ENCODE peak calls at places on chromosomes 4 and X, in seven cellular contexts. One of them, this sample, is unnamed.

GRCh38 chr4:67779631-67780030 is 25.4 kb upstream of the GNRHR start:
- DNase-seq in choroid plexus epithelial cell: no peak
- DNase-seq in WTC11: no peak
- DNase-seq in cardiac muscle cell: no peak
- DNase-seq in right lobe of liver: no peak
- DNase-seq in fibroblast of villous mesenchyme: no peak
- DNase-seq in GM06990: no peak
- DNase-seq in this sample: no peak

GRCh38 chrX:154327026-154327820 is 31.6 kb downstream of the TKTL1 start:
- DNase-seq in choroid plexus epithelial cell: no peak
- DNase-seq in WTC11: no peak
- DNase-seq in cardiac muscle cell: no peak
- DNase-seq in right lobe of liver: no peak
- DNase-seq in fibroblast of villous mesenchyme: no peak
- DNase-seq in GM06990: no peak
- DNase-seq in this sample: no peak

GRCh38 chr4:7807351-7807921 is 132.2 kb downstream of the AFAP1 start:
- DNase-seq in choroid plexus epithelial cell: no peak
- DNase-seq in WTC11: no peak
- DNase-seq in cardiac muscle cell: peak
- DNase-seq in right lobe of liver: no peak
- DNase-seq in fibroblast of villous mesenchyme: peak
- DNase-seq in GM06990: no peak
- DNase-seq in this sample: no peak

GRCh38 chrX:19699151-19699550 is 183.8 kb upstream of the MAP3K15 start:
- DNase-seq in choroid plexus epithelial cell: no peak
- DNase-seq in WTC11: no peak
- DNase-seq in cardiac muscle cell: no peak
- DNase-seq in right lobe of liver: no peak
- DNase-seq in fibroblast of villous mesenchyme: no peak
- DNase-seq in GM06990: no peak
- DNase-seq in this sample: no peak

GRCh38 chrX:1144293-1144692 is 68.2 kb downstream of the CRLF2 start:
- DNase-seq in choroid plexus epithelial cell: no peak
- DNase-seq in WTC11: no peak
- DNase-seq in cardiac muscle cell: no peak
- DNase-seq in right lobe of liver: no peak
- DNase-seq in fibroblast of villous mesenchyme: no peak
- DNase-seq in GM06990: no peak
- DNase-seq in this sample: no peak

GRCh38 chrX:53279296-53280237 is 1.8 kb downstream of the IQSEC2 start:
- DNase-seq in choroid plexus epithelial cell: no peak
- DNase-seq in WTC11: no peak
- DNase-seq in cardiac muscle cell: no peak
- DNase-seq in right lobe of liver: no peak
- DNase-seq in fibroblast of villous mesenchyme: no peak
- DNase-seq in GM06990: no peak
- DNase-seq in this sample: no peak

GRCh38 chr4:2413821-2414610 is 4.4 kb downstream of the ZFYVE28 start:
- DNase-seq in choroid plexus epithelial cell: no peak
- DNase-seq in WTC11: peak
- DNase-seq in cardiac muscle cell: peak
- DNase-seq in right lobe of liver: no peak
- DNase-seq in fibroblast of villous mesenchyme: no peak
- DNase-seq in GM06990: no peak
- DNase-seq in this sample: no peak

GRCh38 chr4:132506568-132506967 is 642.5 kb upstream of the PCDH10 start:
- DNase-seq in choroid plexus epithelial cell: no peak
- DNase-seq in WTC11: no peak
- DNase-seq in cardiac muscle cell: no peak
- DNase-seq in right lobe of liver: no peak
- DNase-seq in fibroblast of villous mesenchyme: no peak
- DNase-seq in GM06990: no peak
- DNase-seq in this sample: no peak

GRCh38 chrX:134580947-134581346 is 77.3 kb downstream of the PLAC1 start:
- DNase-seq in choroid plexus epithelial cell: no peak
- DNase-seq in WTC11: no peak
- DNase-seq in cardiac muscle cell: peak
- DNase-seq in right lobe of liver: no peak
- DNase-seq in fibroblast of villous mesenchyme: peak
- DNase-seq in GM06990: no peak
- DNase-seq in this sample: no peak

GRCh38 chr4:102901804-102902203 is 33.0 kb downstream of the CISD2 start:
- DNase-seq in choroid plexus epithelial cell: no peak
- DNase-seq in WTC11: no peak
- DNase-seq in cardiac muscle cell: no peak
- DNase-seq in right lobe of liver: no peak
- DNase-seq in fibroblast of villous mesenchyme: no peak
- DNase-seq in GM06990: no peak
- DNase-seq in this sample: no peak

GRCh38 chrX:149495573-149496071 is 9.5 kb downstream of the IDS start:
- DNase-seq in choroid plexus epithelial cell: peak
- DNase-seq in WTC11: no peak
- DNase-seq in cardiac muscle cell: peak
- DNase-seq in right lobe of liver: no peak
- DNase-seq in fibroblast of villous mesenchyme: peak
- DNase-seq in GM06990: no peak
- DNase-seq in this sample: no peak

GRCh38 chrX:41603591-41603990 is 85.2 kb upstream of the GPR34 start:
- DNase-seq in choroid plexus epithelial cell: no peak
- DNase-seq in WTC11: no peak
- DNase-seq in cardiac muscle cell: no peak
- DNase-seq in right lobe of liver: no peak
- DNase-seq in fibroblast of villous mesenchyme: no peak
- DNase-seq in GM06990: no peak
- DNase-seq in this sample: no peak

GRCh38 chr4:156983366-156983765 is 11.8 kb upstream of the PDGFC start:
- DNase-seq in choroid plexus epithelial cell: peak
- DNase-seq in WTC11: no peak
- DNase-seq in cardiac muscle cell: peak
- DNase-seq in right lobe of liver: no peak
- DNase-seq in fibroblast of villous mesenchyme: no peak
- DNase-seq in GM06990: no peak
- DNase-seq in this sample: no peak

GRCh38 chr4:25098964-25099843 is 61.0 kb downstream of the SEPSECS start:
- DNase-seq in choroid plexus epithelial cell: peak
- DNase-seq in WTC11: no peak
- DNase-seq in cardiac muscle cell: peak
- DNase-seq in right lobe of liver: peak
- DNase-seq in fibroblast of villous mesenchyme: peak
- DNase-seq in GM06990: no peak
- DNase-seq in this sample: no peak

GRCh38 chrX:119374736-119375135 is 24.4 kb upstream of the SLC25A43 start:
- DNase-seq in choroid plexus epithelial cell: peak
- DNase-seq in WTC11: no peak
- DNase-seq in cardiac muscle cell: no peak
- DNase-seq in right lobe of liver: no peak
- DNase-seq in fibroblast of villous mesenchyme: no peak
- DNase-seq in GM06990: no peak
- DNase-seq in this sample: no peak

GRCh38 chr4:113145519-113146291 is 96.3 kb downstream of the ANK2 start:
- DNase-seq in choroid plexus epithelial cell: no peak
- DNase-seq in WTC11: peak
- DNase-seq in cardiac muscle cell: no peak
- DNase-seq in right lobe of liver: no peak
- DNase-seq in fibroblast of villous mesenchyme: no peak
- DNase-seq in GM06990: peak
- DNase-seq in this sample: peak

DNA sequence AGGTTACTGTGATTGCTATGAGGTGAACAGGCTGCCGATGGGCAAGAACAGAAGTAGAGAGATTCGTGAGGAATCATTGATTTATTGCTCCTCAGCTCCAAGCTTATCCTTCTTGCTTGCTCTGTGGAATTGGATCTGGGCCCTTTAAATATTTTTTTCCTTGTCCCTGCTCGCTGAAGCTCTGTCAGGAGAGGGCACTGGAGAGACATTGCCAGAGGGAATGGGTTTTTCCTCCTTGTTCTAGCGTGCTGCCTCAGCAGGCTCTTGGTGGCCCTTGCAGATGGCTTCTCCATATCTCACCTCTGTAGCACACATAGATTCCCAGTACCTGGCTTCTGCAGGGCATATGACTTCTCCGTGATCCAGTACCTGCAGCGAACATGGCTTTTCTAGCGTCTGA is 67.4 kb downstream of the CNGA2 start:
- DNase-seq in choroid plexus epithelial cell: no peak
- DNase-seq in WTC11: no peak
- DNase-seq in cardiac muscle cell: no peak
- DNase-seq in right lobe of liver: no peak
- DNase-seq in fibroblast of villous mesenchyme: no peak
- DNase-seq in GM06990: no peak
- DNase-seq in this sample: no peak
- TF ChIP-seq CTCF in choroid plexus epithelial cell: peak
- TF ChIP-seq CTCF in WTC11: no peak
- TF ChIP-seq CTCF in cardiac muscle cell: peak
- TF ChIP-seq CTCF in right lobe of liver: peak
- TF ChIP-seq CTCF in fibroblast of villous mesenchyme: peak
- TF ChIP-seq CTCF in GM06990: no peak
- TF ChIP-seq CTCF in this sample: no peak

GRCh38 chr4:4595252-4595651 is 53.4 kb upstream of the STX18 start:
- DNase-seq in choroid plexus epithelial cell: no peak
- DNase-seq in WTC11: no peak
- DNase-seq in cardiac muscle cell: no peak
- DNase-seq in right lobe of liver: no peak
- DNase-seq in fibroblast of villous mesenchyme: no peak
- DNase-seq in GM06990: no peak
- DNase-seq in this sample: no peak
- TF ChIP-seq CTCF in choroid plexus epithelial cell: peak
- TF ChIP-seq CTCF in WTC11: no peak
- TF ChIP-seq CTCF in cardiac muscle cell: peak
- TF ChIP-seq CTCF in right lobe of liver: no peak
- TF ChIP-seq CTCF in fibroblast of villous mesenchyme: no peak
- TF ChIP-seq CTCF in GM06990: peak
- TF ChIP-seq CTCF in this sample: no peak

GRCh38 chr4:47442980-47443379 is 20.5 kb downstream of the COMMD8 start:
- DNase-seq in choroid plexus epithelial cell: no peak
- DNase-seq in WTC11: no peak
- DNase-seq in cardiac muscle cell: no peak
- DNase-seq in right lobe of liver: no peak
- DNase-seq in fibroblast of villous mesenchyme: no peak
- DNase-seq in GM06990: no peak
- DNase-seq in this sample: no peak
- TF ChIP-seq CTCF in choroid plexus epithelial cell: no peak
- TF ChIP-seq CTCF in WTC11: no peak
- TF ChIP-seq CTCF in cardiac muscle cell: no peak
- TF ChIP-seq CTCF in right lobe of liver: no peak
- TF ChIP-seq CTCF in fibroblast of villous mesenchyme: no peak
- TF ChIP-seq CTCF in GM06990: no peak
- TF ChIP-seq CTCF in this sample: no peak

DNA sequence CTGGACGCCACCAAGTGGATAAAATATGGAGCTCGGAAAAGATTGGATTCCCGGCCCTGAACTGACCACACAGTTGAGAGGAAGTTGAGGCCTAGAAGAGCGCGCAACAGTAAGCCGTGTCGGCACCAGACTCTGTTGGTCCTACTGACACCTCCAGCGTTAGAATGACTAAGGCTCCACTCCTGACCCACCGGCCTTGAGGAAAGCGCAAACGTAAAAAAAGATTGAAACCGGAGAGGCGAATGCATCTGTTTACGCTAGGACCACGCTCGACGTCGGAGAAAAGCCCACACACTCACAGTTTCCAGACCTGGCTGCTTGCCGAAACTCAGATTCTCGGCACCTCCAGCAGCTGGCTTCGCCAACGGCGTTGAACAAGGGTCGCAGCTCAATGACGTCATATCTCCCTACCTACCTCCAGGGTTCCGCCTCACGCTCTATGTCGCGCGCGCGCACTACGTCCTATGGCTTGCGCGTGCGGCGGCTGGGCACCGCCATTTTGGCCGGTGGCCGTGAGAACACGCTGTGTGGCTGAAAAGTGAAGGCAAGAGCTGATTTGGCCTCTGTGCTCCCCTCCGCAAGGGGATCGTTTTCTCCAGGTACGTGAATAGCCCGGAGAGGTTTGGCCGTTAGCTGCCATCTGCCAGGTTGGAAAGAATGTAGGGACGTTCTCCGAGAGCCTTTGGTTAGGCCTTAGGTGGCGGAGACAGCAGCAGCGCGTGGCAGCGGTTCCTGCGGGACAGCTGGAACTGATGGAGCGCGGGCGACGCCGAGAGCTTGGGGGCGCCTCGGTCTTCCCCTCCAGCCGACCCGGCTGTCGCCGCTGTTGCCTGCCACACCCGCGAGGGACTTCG is at the start of the genes ABCE1 and ANAPC10:
- DNase-seq in choroid plexus epithelial cell: peak
- DNase-seq in WTC11: peak
- DNase-seq in cardiac muscle cell: peak
- DNase-seq in right lobe of liver: peak
- DNase-seq in fibroblast of villous mesenchyme: peak
- DNase-seq in GM06990: peak
- DNase-seq in this sample: peak
- TF ChIP-seq CTCF in choroid plexus epithelial cell: peak
- TF ChIP-seq CTCF in WTC11: no peak
- TF ChIP-seq CTCF in cardiac muscle cell: peak
- TF ChIP-seq CTCF in right lobe of liver: peak
- TF ChIP-seq CTCF in fibroblast of villous mesenchyme: peak
- TF ChIP-seq CTCF in GM06990: no peak
- TF ChIP-seq CTCF in this sample: no peak

GRCh38 chrX:114717921-114718320 is 134.0 kb downstream of the HTR2C start:
- DNase-seq in choroid plexus epithelial cell: peak
- DNase-seq in WTC11: peak
- DNase-seq in cardiac muscle cell: no peak
- DNase-seq in right lobe of liver: no peak
- DNase-seq in fibroblast of villous mesenchyme: no peak
- DNase-seq in GM06990: no peak
- DNase-seq in this sample: peak
- TF ChIP-seq CTCF in choroid plexus epithelial cell: peak
- TF ChIP-seq CTCF in WTC11: no peak
- TF ChIP-seq CTCF in cardiac muscle cell: peak
- TF ChIP-seq CTCF in right lobe of liver: peak
- TF ChIP-seq CTCF in fibroblast of villous mesenchyme: peak
- TF ChIP-seq CTCF in GM06990: peak
- TF ChIP-seq CTCF in this sample: peak

GRCh38 chr4:87803421-87803820 is 4.1 kb downstream of the IBSP start:
- DNase-seq in choroid plexus epithelial cell: no peak
- DNase-seq in WTC11: no peak
- DNase-seq in cardiac muscle cell: no peak
- DNase-seq in right lobe of liver: no peak
- DNase-seq in fibroblast of villous mesenchyme: no peak
- DNase-seq in GM06990: no peak
- DNase-seq in this sample: no peak

GRCh38 chr4:87805971-87806370 is 6.6 kb downstream of the IBSP start:
- DNase-seq in choroid plexus epithelial cell: peak
- DNase-seq in WTC11: no peak
- DNase-seq in cardiac muscle cell: peak
- DNase-seq in right lobe of liver: no peak
- DNase-seq in fibroblast of villous mesenchyme: peak
- DNase-seq in GM06990: no peak
- DNase-seq in this sample: no peak

GRCh38 chr4:87807402-87807801 is 8.0 kb downstream of the IBSP start:
- DNase-seq in choroid plexus epithelial cell: peak
- DNase-seq in WTC11: no peak
- DNase-seq in cardiac muscle cell: peak
- DNase-seq in right lobe of liver: no peak
- DNase-seq in fibroblast of villous mesenchyme: peak
- DNase-seq in GM06990: no peak
- DNase-seq in this sample: no peak

GRCh38 chr4:87804871-87805270 is 5.5 kb downstream of the IBSP start:
- DNase-seq in choroid plexus epithelial cell: no peak
- DNase-seq in WTC11: no peak
- DNase-seq in cardiac muscle cell: no peak
- DNase-seq in right lobe of liver: no peak
- DNase-seq in fibroblast of villous mesenchyme: no peak
- DNase-seq in GM06990: no peak
- DNase-seq in this sample: no peak

GRCh38 chr4:87806520-87806919 is 7.2 kb downstream of the IBSP start:
- DNase-seq in choroid plexus epithelial cell: peak
- DNase-seq in WTC11: no peak
- DNase-seq in cardiac muscle cell: peak
- DNase-seq in right lobe of liver: no peak
- DNase-seq in fibroblast of villous mesenchyme: no peak
- DNase-seq in GM06990: no peak
- DNase-seq in this sample: no peak
- TF ChIP-seq CTCF in choroid plexus epithelial cell: no peak
- TF ChIP-seq CTCF in WTC11: no peak
- TF ChIP-seq CTCF in cardiac muscle cell: no peak
- TF ChIP-seq CTCF in right lobe of liver: no peak
- TF ChIP-seq CTCF in fibroblast of villous mesenchyme: no peak
- TF ChIP-seq CTCF in GM06990: no peak
- TF ChIP-seq CTCF in this sample: no peak

This sample was measured in nephron progenitor cell.